ENCODE peak calls at places on chromosomes 13 and 19, in seven cellular contexts. One of them, this sample, is unnamed.

GRCh38 chr13:34522818-34523217 is 419.3 kb upstream of the NBEA start:
- DNase-seq in memory B cell: no peak
- DNase-seq in HTR-8/SVneo: no peak
- DNase-seq in activated CD4-positive, alpha-beta T cell treated with anti-CD3 and anti-CD28 coated beads for 4 hours: no peak
- DNase-seq in NCI-H1694 treated with DMSO at 0.1 percent for 48 hours: no peak
- DNase-seq in IMR-90: no peak
- DNase-seq in activated T-cell treated with anti-CD3 and anti-CD28 coated beads for 48 hours: no peak
- DNase-seq in this sample: no peak

GRCh38 chr19:54172413-54172763 is 572 bp downstream of the TMC4 start:
- DNase-seq in activated T-cell treated with anti-CD3 and anti-CD28 coated beads for 48 hours: no peak
- DNase-seq in NCI-H1694 treated with DMSO at 0.1 percent for 48 hours: no peak
- DNase-seq in HTR-8/SVneo: no peak
- DNase-seq in IMR-90: no peak
- DNase-seq in activated CD4-positive, alpha-beta T cell treated with anti-CD3 and anti-CD28 coated beads for 4 hours: no peak
- DNase-seq in memory B cell: no peak
- DNase-seq in this sample: no peak

GRCh38 chr13:39776439-39776838 is 121.0 kb downstream of the COG6 start:
- DNase-seq in activated CD4-positive, alpha-beta T cell treated with anti-CD3 and anti-CD28 coated beads for 4 hours: no peak
- DNase-seq in memory B cell: no peak
- DNase-seq in HTR-8/SVneo: peak
- DNase-seq in IMR-90: peak
- DNase-seq in NCI-H1694 treated with DMSO at 0.1 percent for 48 hours: no peak
- DNase-seq in activated T-cell treated with anti-CD3 and anti-CD28 coated beads for 48 hours: no peak
- DNase-seq in this sample: no peak

GRCh38 chr19:2602391-2603181 is 99.9 kb downstream of the GNG7 start:
- DNase-seq in HTR-8/SVneo: no peak
- DNase-seq in activated T-cell treated with anti-CD3 and anti-CD28 coated beads for 48 hours: no peak
- DNase-seq in memory B cell: no peak
- DNase-seq in IMR-90: peak
- DNase-seq in NCI-H1694 treated with DMSO at 0.1 percent for 48 hours: no peak
- DNase-seq in activated CD4-positive, alpha-beta T cell treated with anti-CD3 and anti-CD28 coated beads for 4 hours: no peak
- DNase-seq in this sample: no peak

GRCh38 chr19:19320362-19321142 is at the start of the genes MAU2 and SUGP1:
- DNase-seq in NCI-H1694 treated with DMSO at 0.1 percent for 48 hours: peak
- DNase-seq in IMR-90: peak
- DNase-seq in activated CD4-positive, alpha-beta T cell treated with anti-CD3 and anti-CD28 coated beads for 4 hours: peak
- DNase-seq in activated T-cell treated with anti-CD3 and anti-CD28 coated beads for 48 hours: peak
- DNase-seq in HTR-8/SVneo: peak
- DNase-seq in memory B cell: peak
- DNase-seq in this sample: peak

GRCh38 chr19:5718032-5718578 is 1.8 kb downstream of the LONP1 start:
- DNase-seq in activated CD4-positive, alpha-beta T cell treated with anti-CD3 and anti-CD28 coated beads for 4 hours: peak
- DNase-seq in HTR-8/SVneo: no peak
- DNase-seq in activated T-cell treated with anti-CD3 and anti-CD28 coated beads for 48 hours: peak
- DNase-seq in memory B cell: no peak
- DNase-seq in NCI-H1694 treated with DMSO at 0.1 percent for 48 hours: no peak
- DNase-seq in IMR-90: peak
- DNase-seq in this sample: no peak

GRCh38 chr13:46687810-46688209 is 109.2 kb downstream of the ESD start:
- DNase-seq in activated T-cell treated with anti-CD3 and anti-CD28 coated beads for 48 hours: no peak
- DNase-seq in IMR-90: peak
- DNase-seq in HTR-8/SVneo: no peak
- DNase-seq in NCI-H1694 treated with DMSO at 0.1 percent for 48 hours: no peak
- DNase-seq in activated CD4-positive, alpha-beta T cell treated with anti-CD3 and anti-CD28 coated beads for 4 hours: no peak
- DNase-seq in memory B cell: no peak
- DNase-seq in this sample: peak

GRCh38 chr19:41624515-41624914 is 2.4 kb downstream of the CEACAM4 start:
- DNase-seq in NCI-H1694 treated with DMSO at 0.1 percent for 48 hours: no peak
- DNase-seq in HTR-8/SVneo: no peak
- DNase-seq in activated T-cell treated with anti-CD3 and anti-CD28 coated beads for 48 hours: no peak
- DNase-seq in activated CD4-positive, alpha-beta T cell treated with anti-CD3 and anti-CD28 coated beads for 4 hours: no peak
- DNase-seq in memory B cell: no peak
- DNase-seq in IMR-90: no peak
- DNase-seq in this sample: no peak

GRCh38 chr13:98792321-98792720 is 39.8 kb upstream of the SLC15A1 start:
- DNase-seq in activated CD4-positive, alpha-beta T cell treated with anti-CD3 and anti-CD28 coated beads for 4 hours: no peak
- DNase-seq in activated T-cell treated with anti-CD3 and anti-CD28 coated beads for 48 hours: no peak
- DNase-seq in IMR-90: no peak
- DNase-seq in NCI-H1694 treated with DMSO at 0.1 percent for 48 hours: no peak
- DNase-seq in memory B cell: no peak
- DNase-seq in HTR-8/SVneo: no peak
- DNase-seq in this sample: no peak

GRCh38 chr19:38676023-38676877 is 28.8 kb downstream of the ACTN4 start:
- DNase-seq in memory B cell: no peak
- DNase-seq in activated CD4-positive, alpha-beta T cell treated with anti-CD3 and anti-CD28 coated beads for 4 hours: no peak
- DNase-seq in NCI-H1694 treated with DMSO at 0.1 percent for 48 hours: no peak
- DNase-seq in activated T-cell treated with anti-CD3 and anti-CD28 coated beads for 48 hours: no peak
- DNase-seq in IMR-90: peak
- DNase-seq in HTR-8/SVneo: no peak
- DNase-seq in this sample: no peak

GRCh38 chr13:24168980-24169379 is 8.5 kb downstream of the SPATA13 start:
- DNase-seq in IMR-90: no peak
- DNase-seq in activated CD4-positive, alpha-beta T cell treated with anti-CD3 and anti-CD28 coated beads for 4 hours: no peak
- DNase-seq in NCI-H1694 treated with DMSO at 0.1 percent for 48 hours: no peak
- DNase-seq in HTR-8/SVneo: no peak
- DNase-seq in memory B cell: no peak
- DNase-seq in activated T-cell treated with anti-CD3 and anti-CD28 coated beads for 48 hours: no peak
- DNase-seq in this sample: no peak

GRCh38 chr13:79407349-79407979 is 1.4 kb upstream of the RBM26 start:
- DNase-seq in activated CD4-positive, alpha-beta T cell treated with anti-CD3 and anti-CD28 coated beads for 4 hours: no peak
- DNase-seq in IMR-90: no peak
- DNase-seq in memory B cell: no peak
- DNase-seq in HTR-8/SVneo: no peak
- DNase-seq in activated T-cell treated with anti-CD3 and anti-CD28 coated beads for 48 hours: no peak
- DNase-seq in NCI-H1694 treated with DMSO at 0.1 percent for 48 hours: no peak
- DNase-seq in this sample: no peak

This sample was measured in NCI-H1417.